ENCODE peak calls at places on chromosome 7, in ten cellular contexts. L is AG10803, C is right atrium auricular region, K is ovary, G is fibroblast of the aortic adventitia, J is vagina, N is B cell, U is tibial artery, V is foreskin fibroblast, A is neural progenitor cell. T is an unnamed sample.

GRCh38 chr7:134891262-134892001 is 94.9 kb upstream of the AGBL3 start:
- DNase-seq in L (peak), C (peak), K (peak), G (peak), J (peak), N (no peak), U (peak), V (peak), A (peak), T (no peak)

GRCh38 chr7:2969398-2970306 is 74.0 kb downstream of the CARD11 start:
- DNase-seq in L (no peak), C (no peak), K (no peak), G (no peak), J (no peak), N (no peak), U (no peak), V (no peak), A (no peak), T (no peak)

GRCh38 chr7:154879629-154880028 is 123.3 kb downstream of the PAXIP1 start:
- DNase-seq in L (no peak), C (no peak), K (no peak), G (no peak), J (no peak), N (no peak), U (no peak), V (no peak), A (no peak), T (no peak)

GRCh38 chr7:232571-233455 is 40.4 kb downstream of the FAM20C start:
- DNase-seq in L (peak), C (no peak), K (no peak), G (peak), J (no peak), N (no peak), U (no peak), V (peak), A (no peak), T (no peak)

GRCh38 chr7:1676550-1677071 is 6.5 kb downstream of the ELFN1 start:
- DNase-seq in L (no peak), C (no peak), K (no peak), G (no peak), J (no peak), N (no peak), U (no peak), V (no peak), A (no peak), T (no peak)

GRCh38 chr7:83827036-83827435 is 178.1 kb upstream of the SEMA3E start:
- DNase-seq in L (no peak), C (no peak), K (no peak), G (peak), J (no peak), N (no peak), U (no peak), V (no peak), A (no peak), T (no peak)

GRCh38 chr7:24905996-24906770 is 73.8 kb downstream of the OSBPL3 start:
- DNase-seq in L (no peak), C (no peak), K (no peak), G (no peak), J (no peak), N (no peak), U (no peak), V (peak), A (no peak), T (peak)

GRCh38 chr7:2757361-2757903 is 69.4 kb downstream of the AMZ1 start:
- DNase-seq in L (peak), C (no peak), K (peak), G (no peak), J (no peak), N (no peak), U (peak), V (peak), A (no peak), T (no peak)

GRCh38 chr7:37009282-37009681 is 285.0 kb upstream of the AOAH start:
- DNase-seq in L (no peak), C (no peak), K (no peak), G (no peak), J (no peak), N (no peak), U (no peak), V (no peak), A (no peak), T (no peak)

GRCh38 chr7:35908305-35909223 is 107.7 kb downstream of the SEPTIN7 start:
- DNase-seq in L (no peak), C (no peak), K (peak), G (no peak), J (no peak), N (no peak), U (no peak), V (no peak), A (peak), T (peak)

GRCh38 chr7:145909956-145910611 is 206.5 kb upstream of the CNTNAP2 start:
- DNase-seq in L (no peak), C (no peak), K (no peak), G (no peak), J (no peak), N (peak), U (no peak), V (no peak), A (no peak), T (no peak)

GRCh38 chr7:107971613-107972012 is 31.3 kb downstream of the LAMB1 start:
- DNase-seq in L (peak), C (peak), K (no peak), G (peak), J (no peak), N (no peak), U (peak), V (peak), A (no peak), T (no peak)

GRCh38 chr7:19242246-19242645 is 97.0 kb upstream of the FERD3L start:
- DNase-seq in L (no peak), C (no peak), K (no peak), G (no peak), J (no peak), N (no peak), U (no peak), V (no peak), A (peak), T (no peak)

GRCh38 chr7:26279405-26279804 is 12.3 kb upstream of the SNX10 start:
- DNase-seq in L (peak), C (no peak), K (no peak), G (peak), J (no peak), N (no peak), U (no peak), V (no peak), A (no peak), T (peak)

GRCh38 chr7:129494041-129494440 is 8.3 kb upstream of the SMKR1 start:
- DNase-seq in L (peak), C (no peak), K (no peak), G (peak), J (no peak), N (no peak), U (no peak), V (peak), A (no peak), T (peak)

GRCh38 chr7:46784746-46785145 is 797.2 kb downstream of the TNS3 start:
- DNase-seq in L (peak), C (no peak), K (no peak), G (peak), J (no peak), N (no peak), U (no peak), V (peak), A (no peak), T (no peak)

GRCh38 chr7:154578351-154578750 is 424.6 kb downstream of the PAXIP1 start:
- DNase-seq in L (no peak), C (no peak), K (no peak), G (no peak), J (peak), N (no peak), U (no peak), V (no peak), A (no peak), T (no peak)

GRCh38 chr7:56046728-56047445 is 4.4 kb downstream of the PSPH start:
- DNase-seq in L (peak), C (no peak), K (no peak), G (peak), J (no peak), N (no peak), U (no peak), V (peak), A (peak), T (no peak)

GRCh38 chr7:100894860-100895700 is 608 bp downstream of the ACHE start:
- DNase-seq in L (no peak), C (no peak), K (peak), G (no peak), J (no peak), N (peak), U (no peak), V (peak), A (peak), T (peak)

GRCh38 chr7:25359471-25360059 is 131.3 kb upstream of the NPVF start:
- DNase-seq in L (no peak), C (no peak), K (no peak), G (no peak), J (no peak), N (no peak), U (no peak), V (no peak), A (peak), T (no peak)

GRCh38 chr7:107813524-107813923 is 10.5 kb upstream of the SLC26A3 start:
- DNase-seq in L (no peak), C (no peak), K (no peak), G (no peak), J (no peak), N (no peak), U (no peak), V (no peak), A (no peak), T (peak)

GRCh38 chr7:70621954-70622596 is 509.9 kb upstream of the GALNT17 start:
- DNase-seq in L (no peak), C (no peak), K (no peak), G (no peak), J (no peak), N (no peak), U (no peak), V (no peak), A (no peak), T (no peak)

GRCh38 chr7:140525741-140526140 is 46.4 kb upstream of the MKRN1 start:
- DNase-seq in L (peak), C (no peak), K (no peak), G (peak), J (no peak), N (no peak), U (no peak), V (no peak), A (no peak), T (peak)

GRCh38 chr7:111736475-111736874 is 174.2 kb upstream of the IMMP2L start:
- DNase-seq in L (no peak), C (no peak), K (no peak), G (peak), J (no peak), N (no peak), U (no peak), V (peak), A (no peak), T (no peak)

GRCh38 chr7:6164010-6164409 is 108.4 kb downstream of the CYTH3 start:
- DNase-seq in L (no peak), C (no peak), K (no peak), G (no peak), J (no peak), N (no peak), U (no peak), V (no peak), A (no peak), T (no peak)

GRCh38 chr7:6165521-6166325 is 106.7 kb downstream of the CYTH3 start:
- DNase-seq in L (no peak), C (no peak), K (no peak), G (no peak), J (no peak), N (no peak), U (no peak), V (no peak), A (no peak), T (no peak)

GRCh38 chr7:6163402-6163801 is 109.0 kb downstream of the CYTH3 start:
- DNase-seq in L (no peak), C (no peak), K (no peak), G (no peak), J (no peak), N (no peak), U (no peak), V (no peak), A (no peak), T (no peak)

GRCh38 chr7:6165075-6165474 is 107.3 kb downstream of the CYTH3 start:
- DNase-seq in L (no peak), C (no peak), K (no peak), G (no peak), J (no peak), N (no peak), U (no peak), V (no peak), A (no peak), T (no peak)

GRCh38 chr7:6164491-6164890 is 107.9 kb downstream of the CYTH3 start:
- DNase-seq in L (no peak), C (no peak), K (no peak), G (no peak), J (no peak), N (no peak), U (no peak), V (no peak), A (peak), T (no peak)
- TF ChIP-seq CTCF in L (no peak), C (no peak), K (no peak), G (no peak), J (no peak), N (no peak), U (no peak), V (no peak), A (peak), T (no peak)

GRCh38 chr7:143494622-143495021 is 16.9 kb downstream of the TAS2R41 start:
- DNase-seq in L (no peak), C (no peak), K (no peak), G (peak), J (no peak), N (no peak), U (no peak), V (peak), A (no peak), T (no peak)
- TF ChIP-seq CTCF in L (peak), C (no peak), K (no peak), G (peak), J (no peak), N (no peak), U (no peak), V (peak), A (no peak), T (no peak)

GRCh38 chr7:8443871-8444756 is 10.7 kb downstream of the NXPH1 start:
- DNase-seq in L (no peak), C (no peak), K (no peak), G (no peak), J (no peak), N (no peak), U (no peak), V (no peak), A (peak), T (no peak)
- TF ChIP-seq CTCF in L (no peak), C (no peak), K (no peak), G (no peak), J (no peak), N (no peak), U (no peak), V (no peak), A (peak), T (no peak)

GRCh38 chr7:20402297-20403230 is 71.9 kb downstream of the ITGB8 start:
- DNase-seq in L (peak), C (no peak), K (no peak), G (peak), J (no peak), N (no peak), U (no peak), V (peak), A (no peak), T (no peak)

GRCh38 chr7:20404371-20404770 is 73.7 kb downstream of the ITGB8 start:
- DNase-seq in L (no peak), C (no peak), K (no peak), G (no peak), J (no peak), N (no peak), U (no peak), V (no peak), A (peak), T (no peak)

GRCh38 chr7:20399516-20399915 is 68.8 kb downstream of the ITGB8 start:
- DNase-seq in L (no peak), C (no peak), K (no peak), G (peak), J (no peak), N (no peak), U (no peak), V (peak), A (no peak), T (no peak)

GRCh38 chr7:20407585-20408466 is 77.1 kb downstream of the ITGB8 start:
- DNase-seq in L (peak), C (peak), K (peak), G (peak), J (no peak), N (no peak), U (peak), V (peak), A (peak), T (no peak)

DNA sequence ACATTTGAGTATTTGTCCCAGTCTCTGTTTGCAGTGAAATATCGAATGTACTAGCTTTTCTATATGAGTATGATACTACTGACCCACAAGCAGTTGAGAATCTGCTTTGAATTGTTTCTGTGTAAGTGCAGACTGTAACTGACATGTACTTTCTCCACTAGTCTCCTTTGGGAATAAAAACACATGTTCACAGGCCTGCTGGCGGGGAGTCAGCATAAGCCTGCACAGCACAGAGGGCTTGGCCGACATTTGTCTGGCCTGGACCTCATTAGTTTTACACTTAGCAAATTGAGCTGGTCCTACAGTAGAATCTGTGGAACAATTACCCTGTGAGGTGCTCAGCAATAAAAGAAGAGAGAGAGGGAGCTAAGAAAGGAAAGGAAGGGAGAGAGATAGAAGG is 72.7 kb downstream of the ITGB8 start:
- DNase-seq in L (peak), C (no peak), K (peak), G (peak), J (no peak), N (no peak), U (peak), V (peak), A (no peak), T (no peak)
- TF ChIP-seq CTCF in L (no peak), C (no peak), K (no peak), G (no peak), J (no peak), N (no peak), U (no peak), V (no peak), A (no peak), T (no peak)

GRCh38 chr7:64307254-64308018 is 6.3 kb upstream of the ZNF736 start:
- DNase-seq in L (peak), C (peak), K (peak), G (peak), J (peak), N (peak), U (peak), V (peak), A (no peak), T (peak)
- TF ChIP-seq CTCF in L (peak), C (no peak), K (peak), G (no peak), J (no peak), N (no peak), U (peak), V (no peak), A (no peak), T (peak)

DNA sequence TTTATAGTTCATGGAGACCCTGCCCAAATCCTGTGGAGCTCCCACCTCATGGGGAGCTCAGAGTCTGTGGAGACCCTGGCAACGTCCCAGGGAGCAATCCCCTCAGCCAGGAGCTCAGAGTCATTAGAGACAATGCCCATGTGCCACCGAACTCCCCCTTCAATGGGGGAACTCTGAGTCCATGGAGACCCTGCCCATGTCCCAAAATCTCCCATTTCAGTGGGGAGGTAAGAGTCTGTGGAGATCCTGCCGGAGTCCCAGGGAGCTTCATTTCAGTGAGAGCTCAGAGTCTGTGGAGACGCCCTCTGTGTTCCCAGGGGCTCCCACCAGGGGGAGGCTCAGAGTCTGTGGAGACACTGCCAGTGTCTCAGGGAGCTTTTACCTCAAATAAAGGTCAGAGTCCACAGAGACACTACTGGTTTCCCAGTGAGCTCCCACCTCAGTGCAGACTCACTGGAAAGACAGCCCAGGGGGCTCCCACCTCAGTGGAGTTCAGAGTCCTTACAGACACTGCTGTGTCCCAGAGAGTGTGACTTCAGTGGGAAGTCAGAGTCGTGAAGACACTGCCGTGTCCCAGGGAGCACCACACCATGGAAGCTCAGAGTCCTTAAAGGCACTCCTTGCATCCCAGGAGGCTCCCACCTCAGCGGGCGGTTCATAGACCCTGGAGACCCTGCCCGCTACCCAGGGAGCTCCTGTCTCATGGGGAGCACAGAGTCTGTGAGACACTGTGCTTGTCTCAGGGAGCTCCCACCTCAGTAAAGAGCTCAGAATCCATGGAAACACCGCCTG is 5.0 kb downstream of the MYO1G start:
- DNase-seq in L (no peak), C (no peak), K (peak), G (peak), J (no peak), N (no peak), U (no peak), V (peak), A (peak), T (peak)
- TF ChIP-seq CTCF in L (peak), C (peak), K (no peak), G (peak), J (no peak), N (peak), U (peak), V (peak), A (peak), T (peak)

T was measured in activated CD8-positive, alpha-beta T cell treated with anti-CD3 and anti-CD28 coated beads for 36 hours.